ENCODE peak calls at places on chromosomes 4 and X, in ten cellular contexts. One of them, this sample, is unnamed.

GRCh38 chrX:69032601-69033000 is 132.7 kb downstream of the PJA1 start:
- DNase-seq in HCT116: peak
- DNase-seq in sigmoid colon: no peak
- DNase-seq in transverse colon: no peak
- DNase-seq in upper lobe of left lung: no peak
- DNase-seq in stomach: no peak
- DNase-seq in spleen: no peak
- DNase-seq in K562: no peak
- DNase-seq in suprapubic skin: no peak
- DNase-seq in breast epithelium: no peak
- DNase-seq in this sample: no peak

GRCh38 chr4:36198861-36199260 is 45.5 kb downstream of the ARAP2 start:
- DNase-seq in K562: no peak
- DNase-seq in upper lobe of left lung: peak
- DNase-seq in stomach: no peak
- DNase-seq in HCT116: no peak
- DNase-seq in suprapubic skin: no peak
- DNase-seq in sigmoid colon: peak
- DNase-seq in breast epithelium: no peak
- DNase-seq in spleen: no peak
- DNase-seq in transverse colon: no peak
- DNase-seq in this sample: no peak

GRCh38 chrX:44542567-44543325 is at the start of gene FUNDC1:
- DNase-seq in suprapubic skin: peak
- DNase-seq in breast epithelium: peak
- DNase-seq in sigmoid colon: peak
- DNase-seq in K562: peak
- DNase-seq in spleen: peak
- DNase-seq in upper lobe of left lung: peak
- DNase-seq in HCT116: peak
- DNase-seq in transverse colon: peak
- DNase-seq in stomach: peak
- DNase-seq in this sample: peak

GRCh38 chr4:141609243-141609642 is 27.1 kb upstream of the IL15 start:
- DNase-seq in upper lobe of left lung: no peak
- DNase-seq in stomach: no peak
- DNase-seq in K562: no peak
- DNase-seq in spleen: no peak
- DNase-seq in suprapubic skin: no peak
- DNase-seq in transverse colon: no peak
- DNase-seq in HCT116: no peak
- DNase-seq in sigmoid colon: no peak
- DNase-seq in breast epithelium: peak
- DNase-seq in this sample: no peak

GRCh38 chrX:77740376-77740905 is 45.6 kb downstream of the ATRX start:
- DNase-seq in upper lobe of left lung: no peak
- DNase-seq in transverse colon: no peak
- DNase-seq in K562: no peak
- DNase-seq in sigmoid colon: no peak
- DNase-seq in spleen: no peak
- DNase-seq in stomach: no peak
- DNase-seq in suprapubic skin: no peak
- DNase-seq in HCT116: no peak
- DNase-seq in breast epithelium: no peak
- DNase-seq in this sample: no peak

GRCh38 chrX:63784346-63784901 is 590 bp downstream of the ARHGEF9 start:
- DNase-seq in K562: no peak
- DNase-seq in stomach: no peak
- DNase-seq in upper lobe of left lung: no peak
- DNase-seq in transverse colon: peak
- DNase-seq in sigmoid colon: no peak
- DNase-seq in suprapubic skin: no peak
- DNase-seq in spleen: no peak
- DNase-seq in HCT116: no peak
- DNase-seq in breast epithelium: no peak
- DNase-seq in this sample: no peak

GRCh38 chrX:554271-554670 is 76.3 kb upstream of the SHOX start:
- DNase-seq in sigmoid colon: no peak
- DNase-seq in stomach: no peak
- DNase-seq in breast epithelium: no peak
- DNase-seq in K562: no peak
- DNase-seq in suprapubic skin: no peak
- DNase-seq in transverse colon: no peak
- DNase-seq in HCT116: no peak
- DNase-seq in upper lobe of left lung: no peak
- DNase-seq in spleen: no peak
- DNase-seq in this sample: no peak

GRCh38 chrX:46407036-46407752 is 138.0 kb downstream of the ZNF674 start:
- DNase-seq in HCT116: no peak
- DNase-seq in stomach: no peak
- DNase-seq in transverse colon: no peak
- DNase-seq in spleen: no peak
- DNase-seq in breast epithelium: no peak
- DNase-seq in suprapubic skin: no peak
- DNase-seq in upper lobe of left lung: no peak
- DNase-seq in sigmoid colon: no peak
- DNase-seq in K562: no peak
- DNase-seq in this sample: no peak

GRCh38 chr4:127203561-127204260 is 429.0 kb upstream of the INTU start:
- DNase-seq in upper lobe of left lung: no peak
- DNase-seq in stomach: no peak
- DNase-seq in sigmoid colon: no peak
- DNase-seq in transverse colon: no peak
- DNase-seq in K562: no peak
- DNase-seq in spleen: no peak
- DNase-seq in breast epithelium: no peak
- DNase-seq in HCT116: no peak
- DNase-seq in suprapubic skin: no peak
- DNase-seq in this sample: no peak

GRCh38 chrX:129540068-129540653 is at the start of gene OCRL:
- DNase-seq in breast epithelium: peak
- DNase-seq in K562: peak
- DNase-seq in HCT116: peak
- DNase-seq in stomach: peak
- DNase-seq in suprapubic skin: peak
- DNase-seq in upper lobe of left lung: peak
- DNase-seq in sigmoid colon: peak
- DNase-seq in transverse colon: peak
- DNase-seq in spleen: peak
- DNase-seq in this sample: peak
- TF ChIP-seq POLR2AphosphoS5 in breast epithelium: no peak
- TF ChIP-seq POLR2AphosphoS5 in K562: peak
- TF ChIP-seq POLR2AphosphoS5 in HCT116: peak
- TF ChIP-seq POLR2AphosphoS5 in stomach: no peak
- TF ChIP-seq POLR2AphosphoS5 in suprapubic skin: no peak
- TF ChIP-seq POLR2AphosphoS5 in upper lobe of left lung: no peak
- TF ChIP-seq POLR2AphosphoS5 in sigmoid colon: peak
- TF ChIP-seq POLR2AphosphoS5 in transverse colon: no peak
- TF ChIP-seq POLR2AphosphoS5 in spleen: peak
- TF ChIP-seq POLR2AphosphoS5 in this sample: no peak

GRCh38 chr4:8200302-8200975 is 1.3 kb downstream of the SH3TC1 start:
- DNase-seq in sigmoid colon: peak
- DNase-seq in upper lobe of left lung: peak
- DNase-seq in suprapubic skin: no peak
- DNase-seq in transverse colon: peak
- DNase-seq in stomach: peak
- DNase-seq in spleen: no peak
- DNase-seq in K562: peak
- DNase-seq in breast epithelium: peak
- DNase-seq in HCT116: no peak
- DNase-seq in this sample: no peak

GRCh38 chr4:8199594-8200301 is 658 bp downstream of the SH3TC1 start:
- DNase-seq in breast epithelium: no peak
- DNase-seq in HCT116: no peak
- DNase-seq in spleen: no peak
- DNase-seq in sigmoid colon: no peak
- DNase-seq in upper lobe of left lung: peak
- DNase-seq in K562: no peak
- DNase-seq in stomach: peak
- DNase-seq in suprapubic skin: no peak
- DNase-seq in transverse colon: peak
- DNase-seq in this sample: no peak

GRCh38 chr4:8198206-8198905 is 734 bp upstream of the SH3TC1 start:
- DNase-seq in breast epithelium: peak
- DNase-seq in transverse colon: peak
- DNase-seq in HCT116: no peak
- DNase-seq in upper lobe of left lung: peak
- DNase-seq in sigmoid colon: no peak
- DNase-seq in K562: no peak
- DNase-seq in stomach: peak
- DNase-seq in spleen: peak
- DNase-seq in suprapubic skin: no peak
- DNase-seq in this sample: no peak

GRCh38 chr4:8197521-8197920 is 1.6 kb upstream of the SH3TC1 start:
- DNase-seq in sigmoid colon: no peak
- DNase-seq in stomach: no peak
- DNase-seq in spleen: peak
- DNase-seq in transverse colon: no peak
- DNase-seq in K562: no peak
- DNase-seq in suprapubic skin: no peak
- DNase-seq in upper lobe of left lung: peak
- DNase-seq in HCT116: no peak
- DNase-seq in breast epithelium: no peak
- DNase-seq in this sample: no peak

GRCh38 chr4:8198906-8199593 is at the start of gene SH3TC1:
- DNase-seq in transverse colon: peak
- DNase-seq in suprapubic skin: peak
- DNase-seq in breast epithelium: peak
- DNase-seq in stomach: peak
- DNase-seq in HCT116: peak
- DNase-seq in K562: peak
- DNase-seq in upper lobe of left lung: peak
- DNase-seq in sigmoid colon: peak
- DNase-seq in spleen: peak
- DNase-seq in this sample: peak
- TF ChIP-seq POLR2A in transverse colon: peak
- TF ChIP-seq POLR2A in suprapubic skin: no peak
- TF ChIP-seq POLR2A in breast epithelium: no peak
- TF ChIP-seq POLR2A in stomach: no peak
- TF ChIP-seq POLR2A in HCT116: no peak
- TF ChIP-seq POLR2A in K562: no peak
- TF ChIP-seq POLR2A in upper lobe of left lung: no peak
- TF ChIP-seq POLR2A in sigmoid colon: peak
- TF ChIP-seq POLR2A in spleen: peak
- TF ChIP-seq POLR2A in this sample: peak

DNA sequence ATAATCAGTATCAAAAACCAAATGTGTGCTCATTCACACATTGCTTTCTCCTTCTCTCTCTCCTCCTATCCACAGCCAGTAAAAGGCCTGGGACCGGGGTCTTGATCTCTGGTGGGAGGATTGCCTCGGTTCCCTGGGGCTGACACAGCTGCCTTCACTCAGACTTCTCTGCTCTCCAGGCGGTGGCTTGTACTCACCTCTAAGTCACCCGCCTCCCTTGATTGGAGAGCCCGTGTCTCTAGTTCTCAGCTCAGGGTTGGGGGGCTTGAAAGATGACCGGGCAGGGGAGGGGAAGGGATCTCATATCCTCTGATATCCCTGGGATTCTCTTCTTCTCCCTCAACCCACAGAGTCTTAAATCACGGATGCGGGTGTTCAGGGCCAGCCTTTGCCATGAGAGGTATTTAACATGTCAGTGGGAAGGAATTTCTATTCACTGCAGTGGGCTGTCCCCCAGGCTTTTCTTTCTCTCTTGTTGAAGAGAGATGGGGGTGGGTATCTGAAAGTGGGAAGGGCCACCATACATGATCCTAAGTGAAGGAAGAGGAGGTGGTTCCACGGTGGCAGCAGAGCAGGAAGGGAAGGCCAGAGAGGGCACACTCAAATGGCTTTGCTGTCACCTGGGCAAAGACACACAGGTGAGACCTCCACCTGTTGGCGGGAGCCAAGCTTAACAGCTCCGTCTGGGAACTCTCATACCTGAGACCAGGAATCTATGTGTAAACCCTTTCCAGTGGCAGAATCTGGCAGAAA is 49.1 kb downstream of the RHOH start:
- DNase-seq in breast epithelium: no peak
- DNase-seq in HCT116: no peak
- DNase-seq in transverse colon: no peak
- DNase-seq in spleen: no peak
- DNase-seq in sigmoid colon: no peak
- DNase-seq in K562: no peak
- DNase-seq in stomach: no peak
- DNase-seq in upper lobe of left lung: no peak
- DNase-seq in suprapubic skin: no peak
- DNase-seq in this sample: no peak
- TF ChIP-seq POLR2AphosphoS5 in breast epithelium: no peak
- TF ChIP-seq POLR2AphosphoS5 in HCT116: no peak
- TF ChIP-seq POLR2AphosphoS5 in transverse colon: no peak
- TF ChIP-seq POLR2AphosphoS5 in spleen: no peak
- TF ChIP-seq POLR2AphosphoS5 in sigmoid colon: no peak
- TF ChIP-seq POLR2AphosphoS5 in K562: no peak
- TF ChIP-seq POLR2AphosphoS5 in stomach: no peak
- TF ChIP-seq POLR2AphosphoS5 in upper lobe of left lung: no peak
- TF ChIP-seq POLR2AphosphoS5 in suprapubic skin: no peak
- TF ChIP-seq POLR2AphosphoS5 in this sample: peak

GRCh38 chr4:128579454-128579853 is 230.0 kb upstream of the JADE1 start:
- DNase-seq in upper lobe of left lung: no peak
- DNase-seq in sigmoid colon: no peak
- DNase-seq in stomach: no peak
- DNase-seq in K562: no peak
- DNase-seq in spleen: no peak
- DNase-seq in breast epithelium: no peak
- DNase-seq in HCT116: no peak
- DNase-seq in suprapubic skin: no peak
- DNase-seq in transverse colon: no peak
- DNase-seq in this sample: no peak

GRCh38 chr4:128587382-128587781 is 222.1 kb upstream of the JADE1 start:
- DNase-seq in suprapubic skin: no peak
- DNase-seq in stomach: no peak
- DNase-seq in spleen: no peak
- DNase-seq in upper lobe of left lung: no peak
- DNase-seq in breast epithelium: no peak
- DNase-seq in transverse colon: no peak
- DNase-seq in K562: no peak
- DNase-seq in HCT116: no peak
- DNase-seq in sigmoid colon: no peak
- DNase-seq in this sample: no peak

GRCh38 chr4:128583753-128584712 is 225.5 kb upstream of the JADE1 start:
- DNase-seq in transverse colon: no peak
- DNase-seq in breast epithelium: no peak
- DNase-seq in upper lobe of left lung: no peak
- DNase-seq in suprapubic skin: no peak
- DNase-seq in K562: no peak
- DNase-seq in spleen: no peak
- DNase-seq in stomach: peak
- DNase-seq in sigmoid colon: no peak
- DNase-seq in HCT116: no peak
- DNase-seq in this sample: no peak

DNA sequence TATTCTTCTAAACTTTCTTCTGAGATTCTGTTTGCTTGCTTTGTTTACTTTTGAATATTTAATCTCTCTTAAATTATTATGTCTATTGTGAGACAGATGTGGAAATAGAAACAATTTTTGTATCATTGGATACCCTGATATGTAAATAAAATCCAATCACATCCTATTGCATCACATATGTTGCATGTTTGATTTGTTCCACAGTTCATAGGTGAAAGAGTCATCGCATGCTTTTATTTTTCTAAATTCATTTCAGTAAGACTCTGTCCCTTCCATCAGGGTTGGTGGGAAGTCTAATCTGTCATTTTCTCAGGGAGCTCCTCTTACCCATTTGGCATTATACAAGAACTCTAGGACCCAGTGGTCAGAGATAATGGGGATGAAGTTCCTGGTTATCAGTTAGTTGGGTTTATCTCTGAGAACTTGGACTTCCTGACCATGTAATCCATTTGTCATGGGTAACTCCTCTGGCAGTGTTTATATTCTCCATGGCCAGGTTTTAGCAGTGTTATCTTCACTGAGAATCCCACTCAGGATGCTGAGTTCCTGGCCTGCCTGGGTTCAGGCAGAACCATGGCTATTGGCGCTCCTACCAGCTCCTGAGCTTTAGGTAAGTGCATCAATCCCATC is 227.1 kb upstream of the JADE1 start:
- DNase-seq in breast epithelium: no peak
- DNase-seq in stomach: no peak
- DNase-seq in upper lobe of left lung: no peak
- DNase-seq in HCT116: no peak
- DNase-seq in suprapubic skin: no peak
- DNase-seq in transverse colon: no peak
- DNase-seq in K562: peak
- DNase-seq in spleen: no peak
- DNase-seq in sigmoid colon: no peak
- DNase-seq in this sample: no peak
- TF ChIP-seq POLR2A in breast epithelium: no peak
- TF ChIP-seq POLR2A in stomach: no peak
- TF ChIP-seq POLR2A in upper lobe of left lung: no peak
- TF ChIP-seq POLR2A in HCT116: no peak
- TF ChIP-seq POLR2A in suprapubic skin: no peak
- TF ChIP-seq POLR2A in transverse colon: no peak
- TF ChIP-seq POLR2A in K562: no peak
- TF ChIP-seq POLR2A in spleen: no peak
- TF ChIP-seq POLR2A in sigmoid colon: no peak
- TF ChIP-seq POLR2A in this sample: no peak